ENCODE peak calls at places on chromosome 14, in five cellular contexts. M, D, W, N and A are unnamed samples.

GRCh38 chr14:57982802-57983201 is 116.9 kb upstream of the SLC35F4 start:
- DNase-seq in M (peak; percentile 29), D (no peak), W (no peak), N (no peak), A (no peak)

GRCh38 chr14:87805315-87805723 is 187.7 kb downstream of the GALC start:
- DNase-seq in M (peak; percentile 22), D (peak; percentile 33), W (no peak), N (no peak), A (no peak)

GRCh38 chr14:51538973-51539372 is 112.7 kb upstream of the FRMD6 start:
- DNase-seq in M (no peak), D (no peak), W (no peak), N (no peak), A (no peak)

GRCh38 chr14:85090681-85091080 is 439.3 kb upstream of the FLRT2 start:
- DNase-seq in M (no peak), D (no peak), W (no peak), N (no peak), A (no peak)

GRCh38 chr14:101859538-101859902 is 98.0 kb downstream of the PPP2R5C start:
- DNase-seq in M (no peak), D (no peak), W (no peak), N (no peak), A (no peak)

GRCh38 chr14:25371053-25371452 is 321.1 kb upstream of the STXBP6 start:
- DNase-seq in M (peak; percentile 14), D (no peak), W (no peak), N (no peak), A (no peak)

GRCh38 chr14:72965249-72965648 is 39.0 kb downstream of the DCAF4 start:
- DNase-seq in M (peak; percentile 44), D (no peak), W (peak; percentile 38), N (no peak), A (no peak)

GRCh38 chr14:26622611-26623010 is 24.8 kb upstream of the NOVA1 start:
- DNase-seq in M (no peak), D (no peak), W (no peak), N (no peak), A (no peak)

GRCh38 chr14:103392572-103392971 is 7.4 kb downstream of the MARK3 start:
- DNase-seq in M (no peak), D (no peak), W (no peak), N (no peak), A (no peak)

GRCh38 chr14:64444984-64445845 is 20.1 kb upstream of the AKAP5 start:
- DNase-seq in M (no peak), D (no peak), W (peak; percentile 58), N (no peak), A (no peak)
- H3K27ac ChIP-seq in M (no peak overlapping the region), D (peak overlapping the region; percentile 30), W (no peak overlapping the region), N (no peak overlapping the region), A (no peak overlapping the region)

DNA sequence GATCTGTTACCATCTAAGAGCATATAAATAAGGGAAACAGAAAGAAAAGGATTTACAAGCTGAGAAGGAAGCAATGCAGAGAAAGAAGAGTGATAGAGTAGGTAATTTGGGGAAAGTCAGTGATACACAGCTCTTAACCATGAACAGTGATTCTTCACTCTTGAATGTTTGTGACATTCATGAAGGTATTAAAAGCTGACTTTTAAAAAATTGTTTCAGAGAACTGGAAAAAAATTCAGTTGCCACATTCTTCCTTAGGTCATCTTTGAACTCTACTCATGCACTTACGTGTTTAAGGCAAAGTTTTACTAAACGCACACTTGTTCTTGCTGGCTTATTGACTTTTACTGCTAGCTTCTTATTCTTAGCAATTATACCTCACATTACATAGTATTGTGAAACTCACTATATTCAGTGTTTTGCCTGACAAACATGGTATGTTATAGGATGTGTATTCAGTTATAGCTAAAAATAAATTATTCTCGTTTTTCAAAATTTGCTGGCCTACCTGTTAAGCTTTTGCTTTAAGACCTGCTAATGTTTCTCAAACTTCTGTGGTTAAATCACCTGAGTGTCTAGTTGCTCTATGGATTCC is 10.9 kb downstream of the HIF1A start:
- DNase-seq in M (no peak), D (no peak), W (no peak), N (no peak), A (no peak)
- H3K27ac ChIP-seq in M (no peak overlapping the region), D (no peak overlapping the region), W (no peak overlapping the region), N (no peak overlapping the region), A (no peak overlapping the region)

DNA sequence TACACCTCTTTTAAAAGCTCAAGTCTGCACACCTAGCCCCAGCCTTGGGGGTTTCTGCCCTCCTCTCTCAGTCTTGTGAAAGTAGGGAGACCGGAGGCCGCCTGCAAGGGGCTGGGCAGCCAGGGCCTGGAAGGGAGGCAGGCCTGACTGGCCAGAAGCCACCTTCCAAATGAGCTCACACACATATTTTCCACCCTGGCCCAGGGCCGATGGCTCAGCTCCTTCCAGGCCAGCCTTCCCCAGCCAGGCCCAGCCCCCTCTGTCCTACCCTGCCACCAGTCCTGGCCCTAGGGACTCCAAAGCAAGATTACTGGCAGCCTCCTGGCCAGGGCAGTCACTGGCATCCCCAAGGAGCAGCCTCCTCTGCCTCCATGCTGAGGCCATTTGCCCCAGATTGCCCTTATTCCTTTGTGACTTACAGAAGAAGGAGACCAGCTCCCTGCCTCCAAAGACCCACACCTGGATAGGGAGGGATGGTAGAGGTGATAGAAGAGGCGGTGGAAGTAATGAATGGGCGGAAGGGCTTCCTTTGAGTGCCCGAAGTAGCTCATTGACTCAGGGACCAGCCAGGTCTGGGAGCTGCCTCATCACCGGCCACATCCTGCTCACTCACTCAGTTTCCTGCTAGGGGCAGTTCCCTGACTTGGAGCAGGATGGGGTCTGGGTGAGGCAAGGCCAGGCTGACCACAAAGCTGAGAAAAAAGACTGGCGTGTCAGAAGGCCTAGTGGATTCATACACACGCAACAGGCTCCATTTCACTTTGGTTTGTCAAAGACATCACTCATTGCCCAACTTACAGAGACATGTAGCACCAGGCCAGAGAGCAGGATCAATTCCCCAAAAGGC is 14.8 kb downstream of the MMP14 start:
- DNase-seq in M (peak; percentile 92), D (peak; percentile 88), W (peak; percentile 97), N (peak; percentile 90), A (peak; percentile 61)
- H3K27ac ChIP-seq in M (peak overlapping the region; percentile 97), D (peak overlapping the region; percentile 82), W (peak overlapping the region; percentile 100), N (peak overlapping the region; percentile 84), A (no peak overlapping the region)

GRCh38 chr14:35285991-35286564 is 6.1 kb upstream of the PSMA6 start:
- DNase-seq in M (no peak), D (no peak), W (no peak), N (no peak), A (no peak)

GRCh38 chr14:35289623-35290022 is 2.6 kb upstream of the PSMA6 start:
- DNase-seq in M (no peak), D (no peak), W (no peak), N (no peak), A (no peak)

GRCh38 chr14:35285168-35285990 is 6.8 kb upstream of the PSMA6 start:
- DNase-seq in M (peak; percentile 33), D (no peak), W (no peak), N (no peak), A (no peak)

GRCh38 chr14:35287481-35288013 is 4.6 kb upstream of the PSMA6 start:
- DNase-seq in M (no peak), D (no peak), W (no peak), N (no peak), A (no peak)

GRCh38 chr14:35286707-35287106 is 5.5 kb upstream of the PSMA6 start:
- DNase-seq in M (no peak), D (no peak), W (no peak), N (no peak), A (no peak)
- H3K27ac ChIP-seq in M (no peak overlapping the region), D (no peak overlapping the region), W (no peak overlapping the region), N (no peak overlapping the region), A (no peak overlapping the region)

GRCh38 chr14:22819191-22819988 is 4.2 kb upstream of the SLC7A7 start:
- DNase-seq in M (peak; percentile 33), D (no peak), W (peak; percentile 85), N (no peak), A (no peak)
- H3K27ac ChIP-seq in M (no peak overlapping the region), D (no peak overlapping the region), W (peak overlapping the region; percentile 56), N (peak overlapping the region; percentile 57), A (peak overlapping the region; percentile 51)

GRCh38 chr14:71121711-71122110 is 214.5 kb downstream of the PCNX1 start:
- DNase-seq in M (no peak), D (no peak), W (no peak), N (no peak), A (no peak)

GRCh38 chr14:71117839-71118743 is 210.8 kb downstream of the PCNX1 start:
- DNase-seq in M (peak; percentile 95), D (no peak), W (peak; percentile 45), N (no peak), A (no peak)

GRCh38 chr14:71119075-71119474 is 211.8 kb downstream of the PCNX1 start:
- DNase-seq in M (peak; percentile 65), D (no peak), W (no peak), N (no peak), A (no peak)

GRCh38 chr14:71122866-71123565 is 215.8 kb downstream of the PCNX1 start:
- DNase-seq in M (no peak), D (no peak), W (no peak), N (no peak), A (no peak)

GRCh38 chr14:71119832-71120231 is 212.6 kb downstream of the PCNX1 start:
- DNase-seq in M (no peak), D (no peak), W (no peak), N (no peak), A (no peak)
- H3K27ac ChIP-seq in M (peak overlapping the region; percentile 3), D (no peak overlapping the region), W (no peak overlapping the region), N (no peak overlapping the region), A (no peak overlapping the region)